ENCODE peak calls at places on chromosomes 6 and 20, in seven cellular contexts. One of them, this sample, is unnamed.

GRCh38 chr6:41712651-41713103 is 22.7 kb downstream of the TFEB start:
- DNase-seq in HS-27A: no peak
- DNase-seq in sigmoid colon: peak; percentile 89
- DNase-seq in RPMI7951: no peak
- DNase-seq in psoas muscle: peak; percentile 84
- DNase-seq in natural killer cell treated with Interleukin-12 subunit alpha and Interleukin-12 subunit beta and Interleukin-15 and Interleukin-18, amount 100 ng/mL, for 72 hours: no peak
- DNase-seq in left lobe of liver: peak; percentile 87
- DNase-seq in this sample: no peak

GRCh38 chr6:33207569-33208088 is 671 bp upstream of the RING1 start:
- DNase-seq in HS-27A: no peak
- DNase-seq in RPMI7951: peak; percentile 52
- DNase-seq in natural killer cell treated with Interleukin-12 subunit alpha and Interleukin-12 subunit beta and Interleukin-15 and Interleukin-18, amount 100 ng/mL, for 72 hours: no peak
- DNase-seq in left lobe of liver: no peak
- DNase-seq in psoas muscle: peak; percentile 71
- DNase-seq in sigmoid colon: peak; percentile 82
- DNase-seq in this sample: no peak

GRCh38 chr6:124937645-124938044 is 24.6 kb upstream of the RNF217 start:
- DNase-seq in left lobe of liver: no peak
- DNase-seq in HS-27A: no peak
- DNase-seq in psoas muscle: no peak
- DNase-seq in RPMI7951: no peak
- DNase-seq in sigmoid colon: no peak
- DNase-seq in natural killer cell treated with Interleukin-12 subunit alpha and Interleukin-12 subunit beta and Interleukin-15 and Interleukin-18, amount 100 ng/mL, for 72 hours: no peak
- DNase-seq in this sample: no peak

GRCh38 chr6:30743099-30744053 is 889 bp upstream of the FLOT1 start:
- DNase-seq in left lobe of liver: no peak
- DNase-seq in RPMI7951: no peak
- DNase-seq in HS-27A: no peak
- DNase-seq in sigmoid colon: peak; percentile 79
- DNase-seq in natural killer cell treated with Interleukin-12 subunit alpha and Interleukin-12 subunit beta and Interleukin-15 and Interleukin-18, amount 100 ng/mL, for 72 hours: peak; percentile 68
- DNase-seq in psoas muscle: no peak
- DNase-seq in this sample: no peak

GRCh38 chr20:34215711-34216381 is 25.4 kb upstream of the ASIP start:
- DNase-seq in RPMI7951: peak; percentile 84
- DNase-seq in HS-27A: no peak
- DNase-seq in natural killer cell treated with Interleukin-12 subunit alpha and Interleukin-12 subunit beta and Interleukin-15 and Interleukin-18, amount 100 ng/mL, for 72 hours: peak; percentile 81
- DNase-seq in psoas muscle: peak; percentile 96
- DNase-seq in sigmoid colon: peak; percentile 83
- DNase-seq in left lobe of liver: peak; percentile 80
- DNase-seq in this sample: no peak

GRCh38 chr6:34627296-34627695 is 69.3 kb downstream of the ILRUN start:
- DNase-seq in natural killer cell treated with Interleukin-12 subunit alpha and Interleukin-12 subunit beta and Interleukin-15 and Interleukin-18, amount 100 ng/mL, for 72 hours: no peak
- DNase-seq in HS-27A: no peak
- DNase-seq in psoas muscle: no peak
- DNase-seq in left lobe of liver: no peak
- DNase-seq in sigmoid colon: no peak
- DNase-seq in RPMI7951: no peak
- DNase-seq in this sample: no peak

GRCh38 chr6:45698046-45698445 is 317.6 kb downstream of the CLIC5 start:
- DNase-seq in RPMI7951: peak; percentile 97
- DNase-seq in left lobe of liver: no peak
- DNase-seq in psoas muscle: no peak
- DNase-seq in sigmoid colon: no peak
- DNase-seq in natural killer cell treated with Interleukin-12 subunit alpha and Interleukin-12 subunit beta and Interleukin-15 and Interleukin-18, amount 100 ng/mL, for 72 hours: no peak
- DNase-seq in HS-27A: no peak
- DNase-seq in this sample: no peak

GRCh38 chr6:166750125-166750793 is 123.2 kb upstream of the RPS6KA2 start:
- DNase-seq in HS-27A: no peak
- DNase-seq in natural killer cell treated with Interleukin-12 subunit alpha and Interleukin-12 subunit beta and Interleukin-15 and Interleukin-18, amount 100 ng/mL, for 72 hours: no peak
- DNase-seq in left lobe of liver: no peak
- DNase-seq in psoas muscle: no peak
- DNase-seq in sigmoid colon: no peak
- DNase-seq in RPMI7951: no peak
- DNase-seq in this sample: no peak

GRCh38 chr6:11711994-11712698 is 66.5 kb downstream of the ADTRP start:
- DNase-seq in left lobe of liver: no peak
- DNase-seq in RPMI7951: no peak
- DNase-seq in natural killer cell treated with Interleukin-12 subunit alpha and Interleukin-12 subunit beta and Interleukin-15 and Interleukin-18, amount 100 ng/mL, for 72 hours: no peak
- DNase-seq in sigmoid colon: no peak
- DNase-seq in psoas muscle: no peak
- DNase-seq in HS-27A: no peak
- DNase-seq in this sample: no peak

This sample was measured in chondrocyte.